ENCODE peak calls at places on chromosomes 5 and 9, in nine cellular contexts. O is heart right ventricle, X is tibial nerve, H is lower leg skin, R is fibroblast of mammary gland, N is astrocyte of the cerebellum, F is MM.1S, Z is upper lobe of right lung, J is psoas muscle. S is an unnamed sample.

GRCh38 chr5:157913575-157913974 is 54.6 kb upstream of the CLINT1 start:
- DNase-seq in O (no peak), X (no peak), H (no peak), R (no peak), N (no peak), F (no peak), Z (no peak), J (no peak), S (no peak)

GRCh38 chr5:147734839-147735238 is 47.7 kb downstream of the JAKMIP2 start:
- DNase-seq in O (no peak), X (no peak), H (no peak), R (no peak), N (no peak), F (peak; percentile 82), Z (no peak), J (no peak), S (no peak)

GRCh38 chr5:76025069-76025468 is 58.1 kb upstream of the SV2C start:
- DNase-seq in O (no peak), X (no peak), H (no peak), R (no peak), N (no peak), F (no peak), Z (no peak), J (no peak), S (no peak)

GRCh38 chr5:58849995-58850667 is 267.3 kb downstream of the RAB3C start:
- DNase-seq in O (no peak), X (no peak), H (no peak), R (peak; percentile 48), N (peak; percentile 32), F (peak; percentile 39), Z (peak; percentile 68), J (no peak), S (peak; percentile 56)

GRCh38 chr5:148974638-148975330 is 88.1 kb downstream of the SH3TC2 start:
- DNase-seq in O (no peak), X (no peak), H (no peak), R (no peak), N (no peak), F (no peak), Z (no peak), J (no peak), S (no peak)

GRCh38 chr9:128107971-128108783 is 19.4 kb downstream of the PTGES2 start:
- DNase-seq in O (no peak), X (no peak), H (no peak), R (no peak), N (no peak), F (no peak), Z (no peak), J (peak; percentile 39), S (no peak)

GRCh38 chr5:147675168-147675567 is 107.4 kb downstream of the JAKMIP2 start:
- DNase-seq in O (no peak), X (no peak), H (no peak), R (no peak), N (no peak), F (no peak), Z (no peak), J (no peak), S (no peak)

GRCh38 chr5:61551637-61552313 is 219.7 kb downstream of the ZSWIM6 start:
- DNase-seq in O (no peak), X (no peak), H (no peak), R (peak; percentile 6), N (no peak), F (no peak), Z (no peak), J (no peak), S (peak; percentile 20)

GRCh38 chr5:75435101-75435500 is 76.3 kb downstream of the CERT1 start:
- DNase-seq in O (no peak), X (no peak), H (no peak), R (peak; percentile 15), N (peak; percentile 20), F (no peak), Z (no peak), J (no peak), S (no peak)

GRCh38 chr5:88826959-88827585 is 55.9 kb downstream of the MEF2C start:
- DNase-seq in O (peak; percentile 84), X (peak; percentile 52), H (peak; percentile 49), R (peak; percentile 60), N (no peak), F (peak; percentile 85), Z (no peak), J (no peak), S (peak; percentile 93)

GRCh38 chr9:128409998-128410397 is 10.7 kb upstream of the CERCAM start:
- DNase-seq in O (no peak), X (no peak), H (no peak), R (peak; percentile 51), N (no peak), F (no peak), Z (no peak), J (no peak), S (peak; percentile 55)

GRCh38 chr9:124869986-124870560 is 8.1 kb downstream of the ARPC5L start:
- DNase-seq in O (peak; percentile 39), X (no peak), H (no peak), R (peak; percentile 50), N (no peak), F (peak; percentile 75), Z (peak; percentile 81), J (no peak), S (peak; percentile 52)

GRCh38 chr9:755454-756381 is 85.8 kb upstream of the DMRT1 start:
- DNase-seq in O (no peak), X (no peak), H (no peak), R (peak; percentile 96), N (peak; percentile 94), F (no peak), Z (no peak), J (no peak), S (peak; percentile 85)

GRCh38 chr9:124257865-124258764 is at the start of gene NEK6:
- DNase-seq in O (no peak), X (no peak), H (no peak), R (peak; percentile 76), N (no peak), F (peak; percentile 35), Z (peak; percentile 85), J (peak; percentile 64), S (peak; percentile 56)

GRCh38 chr9:8558176-8558575 is 758.6 kb upstream of the DMAC1 start:
- DNase-seq in O (no peak), X (no peak), H (no peak), R (peak; percentile 91), N (peak; percentile 41), F (no peak), Z (no peak), J (no peak), S (peak; percentile 11)

GRCh38 chr5:151033217-151033934 is 13.0 kb downstream of the GPX3 start:
- DNase-seq in O (no peak), X (no peak), H (no peak), R (no peak), N (no peak), F (no peak), Z (no peak), J (no peak), S (no peak)

GRCh38 chr5:151029179-151029855 is 8.9 kb downstream of the GPX3 start:
- DNase-seq in O (no peak), X (no peak), H (no peak), R (no peak), N (no peak), F (no peak), Z (no peak), J (peak; percentile 78), S (no peak)

GRCh38 chr5:151030377-151030776 is 10.0 kb downstream of the GPX3 start:
- DNase-seq in O (no peak), X (peak; percentile 80), H (peak; percentile 85), R (no peak), N (no peak), F (no peak), Z (no peak), J (peak; percentile 90), S (no peak)

GRCh38 chr5:151029856-151030336 is 9.5 kb downstream of the GPX3 start:
- DNase-seq in O (no peak), X (no peak), H (no peak), R (no peak), N (no peak), F (no peak), Z (no peak), J (peak; percentile 87), S (no peak)

DNA sequence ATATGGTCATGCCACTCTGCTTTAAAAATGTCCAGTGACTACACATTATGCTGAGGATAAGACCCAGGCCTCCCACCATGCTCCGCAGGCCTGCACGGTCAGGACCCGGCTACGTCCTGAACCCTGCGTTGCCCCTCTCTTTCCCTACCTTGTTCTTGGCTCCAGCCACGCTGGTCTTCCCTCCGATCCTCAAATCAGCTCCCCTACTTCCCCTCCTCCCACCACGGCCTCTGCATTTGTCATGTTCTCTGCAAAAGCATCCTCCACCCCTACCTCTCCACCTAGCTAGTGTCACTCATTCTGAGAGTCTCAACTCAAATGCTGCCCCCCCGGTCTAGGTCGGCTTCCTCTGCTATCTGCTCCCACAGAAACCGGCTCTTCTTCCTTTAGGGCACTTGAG is 11.2 kb downstream of the GPX3 start:
- DNase-seq in O (no peak), X (no peak), H (no peak), R (no peak), N (no peak), F (no peak), Z (no peak), J (no peak), S (no peak)
- H3K4me3 ChIP-seq in O (no peak overlapping the region), X (no peak overlapping the region), H (no peak overlapping the region), R (no peak overlapping the region), N (no peak overlapping the region), F (no peak overlapping the region), Z (no peak overlapping the region), J (no peak overlapping the region), S (no peak overlapping the region)

GRCh38 chr5:43073597-43074546 is 33.8 kb upstream of the ANXA2R start:
- DNase-seq in O (no peak), X (peak; percentile 39), H (no peak), R (peak; percentile 58), N (no peak), F (peak; percentile 40), Z (no peak), J (no peak), S (peak; percentile 54)
- TF ChIP-seq CTCF in O (peak; percentile 71), X (peak; percentile 19), H (no peak), R (peak; percentile 69), N (peak; percentile 53), F (peak; percentile 71), Z (peak; percentile 66), J (peak; percentile 54), S (peak; percentile 67)

GRCh38 chr5:125023673-125024072 is 277.2 kb upstream of the ZNF608 start:
- DNase-seq in O (no peak), X (no peak), H (no peak), R (peak; percentile 75), N (no peak), F (no peak), Z (no peak), J (no peak), S (no peak)
- H3K4me3 ChIP-seq in O (no peak overlapping the region), X (no peak overlapping the region), H (no peak overlapping the region), R (no peak overlapping the region), N (no peak overlapping the region), F (no peak overlapping the region), Z (no peak overlapping the region), J (no peak overlapping the region), S (no peak overlapping the region)

GRCh38 chr9:74644015-74644414 is 146.9 kb downstream of the RORB start:
- DNase-seq in O (no peak), X (no peak), H (no peak), R (no peak), N (no peak), F (no peak), Z (no peak), J (no peak), S (no peak)

GRCh38 chr9:74643303-74643933 is 146.3 kb downstream of the RORB start:
- DNase-seq in O (no peak), X (no peak), H (no peak), R (no peak), N (no peak), F (no peak), Z (no peak), J (no peak), S (no peak)

GRCh38 chr9:74642376-74642775 is 145.2 kb downstream of the RORB start:
- DNase-seq in O (no peak), X (no peak), H (no peak), R (no peak), N (no peak), F (no peak), Z (peak; percentile 81), J (no peak), S (no peak)

GRCh38 chr9:74645007-74645639 is 148.0 kb downstream of the RORB start:
- DNase-seq in O (no peak), X (peak; percentile 20), H (no peak), R (peak; percentile 26), N (no peak), F (peak; percentile 35), Z (no peak), J (no peak), S (peak; percentile 15)
- TF ChIP-seq CTCF in O (peak; percentile 58), X (peak; percentile 27), H (no peak), R (peak; percentile 58), N (peak; percentile 61), F (peak; percentile 63), Z (peak; percentile 50), J (peak; percentile 43), S (peak; percentile 39)

S was measured in cardiac fibroblast.